ENCODE peak calls at places on chromosome 6, in eight cellular contexts. G, H, L, Z, W, F, E and B are unnamed samples.
A peak's percentile ranks its signal among the peaks of the same experiment; 100 is the strongest.

GRCh38 chr6:47661960-47662359 is 36.4 kb upstream of the ADGRF4 start:
- DNase-seq in G (no peak), H (no peak), L (no peak), Z (no peak), W (no peak), F (no peak), E (no peak), B (no peak)

GRCh38 chr6:166955865-166956443 is 396 bp downstream of the RNASET2 start:
- DNase-seq in G (no peak), H (no peak), L (no peak), Z (no peak), W (no peak), F (peak; percentile 73), E (no peak), B (no peak)

GRCh38 chr6:153001767-153002612 is 519 bp downstream of the MTRF1L start:
- DNase-seq in G (no peak), H (no peak), L (no peak), Z (no peak), W (no peak), F (peak; percentile 48), E (no peak), B (no peak)

GRCh38 chr6:106101466-106101865 is 15.3 kb downstream of the PRDM1 start:
- DNase-seq in G (no peak), H (no peak), L (no peak), Z (no peak), W (no peak), F (no peak), E (no peak), B (no peak)

GRCh38 chr6:3796396-3796795 is 44.9 kb upstream of the PXDC1 start:
- DNase-seq in G (no peak), H (no peak), L (no peak), Z (peak; percentile 70), W (no peak), F (no peak), E (no peak), B (no peak)

GRCh38 chr6:156719720-156720563 is 57.2 kb upstream of the ARID1B start:
- DNase-seq in G (peak; percentile 72), H (peak; percentile 97), L (peak; percentile 98), Z (peak; percentile 95), W (peak; percentile 58), F (peak; percentile 95), E (peak; percentile 93), B (no peak)

GRCh38 chr6:53282741-53283140 is 66.0 kb downstream of the ELOVL5 start:
- DNase-seq in G (no peak), H (no peak), L (no peak), Z (no peak), W (no peak), F (no peak), E (no peak), B (no peak)

GRCh38 chr6:88220493-88220892 is 54.3 kb upstream of the CNR1 start:
- DNase-seq in G (no peak), H (no peak), L (no peak), Z (no peak), W (no peak), F (peak; percentile 31), E (no peak), B (no peak)

GRCh38 chr6:42781811-42782688 is at the start of gene BICRAL:
- DNase-seq in G (peak; percentile 46), H (peak; percentile 59), L (peak; percentile 74), Z (peak; percentile 78), W (peak; percentile 36), F (peak; percentile 83), E (peak; percentile 36), B (peak; percentile 71)

GRCh38 chr6:134619789-134620188 is 301.9 kb upstream of the SGK1 start:
- DNase-seq in G (no peak), H (no peak), L (no peak), Z (no peak), W (no peak), F (peak; percentile 50), E (no peak), B (peak; percentile 29)

GRCh38 chr6:136552054-136552453 is 1.8 kb upstream of the MAP7 start:
- DNase-seq in G (no peak), H (peak; percentile 25), L (no peak), Z (no peak), W (no peak), F (no peak), E (no peak), B (no peak)

GRCh38 chr6:3270258-3270657 is 11.5 kb downstream of the PSMG4 start:
- DNase-seq in G (no peak), H (no peak), L (no peak), Z (no peak), W (no peak), F (no peak), E (no peak), B (no peak)

GRCh38 chr6:33814663-33814985 is 10.8 kb upstream of the MLN start:
- DNase-seq in G (no peak), H (no peak), L (no peak), Z (no peak), W (no peak), F (no peak), E (no peak), B (no peak)

GRCh38 chr6:125471703-125472102 is 169.9 kb upstream of the HDDC2 start:
- DNase-seq in G (no peak), H (no peak), L (no peak), Z (no peak), W (no peak), F (no peak), E (no peak), B (no peak)

GRCh38 chr6:77474286-77474956 is 11.1 kb upstream of the HTR1B start:
- DNase-seq in G (no peak), H (no peak), L (no peak), Z (no peak), W (no peak), F (no peak), E (no peak), B (no peak)

GRCh38 chr6:122825180-122825579 is 36.1 kb downstream of the SMPDL3A start:
- DNase-seq in G (no peak), H (no peak), L (no peak), Z (no peak), W (no peak), F (no peak), E (no peak), B (no peak)

GRCh38 chr6:41966961-41967311 is 25.3 kb upstream of the CCND3 start:
- DNase-seq in G (peak; percentile 80), H (no peak), L (peak; percentile 2), Z (no peak), W (no peak), F (peak; percentile 71), E (no peak), B (peak; percentile 56)

GRCh38 chr6:20213271-20213798 is 1.1 kb upstream of the MBOAT1 start:
- DNase-seq in G (no peak), H (no peak), L (no peak), Z (no peak), W (no peak), F (peak; percentile 87), E (no peak), B (no peak)

GRCh38 chr6:20217900-20218299 is 5.6 kb upstream of the MBOAT1 start:
- DNase-seq in G (no peak), H (no peak), L (no peak), Z (peak; percentile 27), W (no peak), F (no peak), E (no peak), B (no peak)

GRCh38 chr6:20212392-20213111 is at the start of gene MBOAT1:
- DNase-seq in G (peak; percentile 68), H (peak; percentile 89), L (peak; percentile 96), Z (peak; percentile 93), W (peak; percentile 58), F (peak; percentile 97), E (peak; percentile 84), B (peak; percentile 73)

GRCh38 chr6:20217476-20217855 is 5.2 kb upstream of the MBOAT1 start:
- DNase-seq in G (no peak), H (no peak), L (no peak), Z (peak; percentile 33), W (no peak), F (no peak), E (no peak), B (no peak)

DNA sequence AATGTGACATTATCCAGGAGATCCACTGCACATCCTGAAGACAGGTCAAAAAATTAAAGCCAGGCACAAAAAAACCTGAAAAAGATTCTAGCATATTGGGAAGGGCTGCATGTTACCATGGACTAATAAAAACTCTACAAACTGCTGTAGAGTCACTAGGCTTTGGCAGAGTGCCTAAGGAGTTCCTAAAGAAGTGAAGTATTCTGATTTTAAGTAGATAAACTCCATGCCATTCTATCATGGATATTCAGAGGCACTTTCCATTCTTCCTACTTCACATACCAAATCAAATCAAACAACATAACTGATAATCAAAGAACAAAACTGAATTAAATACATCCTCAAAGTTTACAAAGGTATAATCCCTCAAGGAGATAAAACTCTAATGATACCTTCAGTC is 3.0 kb upstream of the MBOAT1 start:
- DNase-seq in G (no peak), H (no peak), L (no peak), Z (no peak), W (no peak), F (no peak), E (no peak), B (no peak)
- TF ChIP-seq POLR2A in G (no peak), H (no peak), L (no peak), Z (no peak), W (no peak), F (no peak), E (no peak), B (no peak)

GRCh38 chr6:146913842-146914562 is 290.2 kb upstream of the STXBP5 start:
- DNase-seq in G (peak; percentile 82), H (peak; percentile 24), L (peak; percentile 82), Z (peak; percentile 54), W (no peak), F (peak; percentile 90), E (peak; percentile 16), B (peak; percentile 45)
- TF ChIP-seq POLR2A in G (no peak), H (no peak), L (no peak), Z (no peak), W (no peak), F (no peak), E (no peak), B (peak; percentile 51)

DNA sequence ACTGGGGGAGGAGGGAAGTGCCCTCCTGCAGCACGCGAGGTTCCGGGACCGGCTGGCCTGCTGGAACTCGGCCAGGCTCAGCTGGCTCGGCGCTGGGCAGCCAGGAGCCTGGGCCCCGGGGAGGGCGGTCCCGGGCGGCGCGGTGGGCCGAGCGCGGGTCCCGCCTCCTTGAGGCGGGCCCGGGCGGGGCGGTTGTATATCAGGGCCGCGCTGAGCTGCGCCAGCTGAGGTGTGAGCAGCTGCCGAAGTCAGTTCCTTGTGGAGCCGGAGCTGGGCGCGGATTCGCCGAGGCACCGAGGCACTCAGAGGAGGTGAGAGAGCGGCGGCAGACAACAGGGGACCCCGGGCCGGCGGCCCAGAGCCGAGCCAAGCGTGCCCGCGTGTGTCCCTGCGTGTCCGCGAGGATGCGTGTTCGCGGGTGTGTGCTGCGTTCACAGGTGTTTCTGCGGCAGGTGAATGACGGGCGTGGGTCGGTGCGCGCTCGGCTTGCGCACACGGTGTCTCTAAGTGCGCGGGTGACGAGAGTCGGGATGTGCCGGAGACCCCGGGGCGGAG is at the start of gene CDKN1A:
- DNase-seq in G (peak; percentile 68), H (peak; percentile 95), L (peak; percentile 97), Z (peak; percentile 90), W (peak; percentile 77), F (peak; percentile 92), E (peak; percentile 87), B (peak; percentile 82)
- TF ChIP-seq POLR2A in G (peak; percentile 98), H (peak; percentile 100), L (peak; percentile 95), Z (peak; percentile 100), W (peak; percentile 99), F (no peak), E (peak; percentile 98), B (peak; percentile 99)

DNA sequence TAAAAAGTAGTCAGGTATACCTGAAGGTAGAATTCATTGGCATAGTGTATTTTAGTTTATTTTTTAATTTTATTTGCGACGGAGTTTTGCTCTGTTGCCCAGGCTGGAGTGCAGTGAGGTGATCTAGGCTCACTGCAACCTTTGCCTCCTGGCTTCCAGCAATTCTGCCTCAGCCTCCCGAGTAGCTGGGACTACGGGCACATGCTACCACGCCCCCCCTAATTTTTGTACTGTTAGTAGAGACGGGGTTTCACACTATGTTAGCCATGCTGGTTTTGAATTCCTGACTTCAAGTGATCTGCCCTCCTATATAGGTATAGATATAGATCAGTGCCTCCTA is 102.8 kb upstream of the PRSS16 start:
- DNase-seq in G (no peak), H (no peak), L (no peak), Z (no peak), W (no peak), F (no peak), E (no peak), B (no peak)
- TF ChIP-seq POLR2A in G (no peak), H (no peak), L (no peak), Z (no peak), W (no peak), F (no peak), E (no peak), B (no peak)